ENCODE peak calls at places on chromosomes 6 and 20, in nine cellular contexts. G is ACHN; F is hepatic stellate cell; Q is activated CD8-positive, alpha-beta memory T cell treated with anti-CD3 and anti-CD28 coated beads for 1 hour; Y is right cardiac atrium; T is NCI-H1048; I is H9; O is NCI-H2171 treated with DMSO at 0.1 percent for 48 hours; V is ELR. J is an unnamed sample.
A peak's percentile ranks its signal among the peaks of the same experiment; 100 is the strongest.

GRCh38 chr20:10898555-10898954 is 224.8 kb upstream of the JAG1 start:
- DNase-seq in G (no peak), F (no peak), Q (no peak), Y (no peak), T (no peak), I (no peak), O (no peak), V (no peak), J (no peak)

GRCh38 chr20:38098952-38099351 is 65.4 kb downstream of the RPRD1B start:
- DNase-seq in G (no peak), F (no peak), Q (no peak), Y (no peak), T (no peak), I (no peak), O (no peak), V (peak; percentile 56), J (no peak)

GRCh38 chr6:71721642-71722041 is 164.7 kb upstream of the RIMS1 start:
- DNase-seq in G (no peak), F (no peak), Q (no peak), Y (no peak), T (no peak), I (no peak), O (no peak), V (peak; percentile 19), J (peak; percentile 53)

GRCh38 chr6:18883851-18884250 is 496.7 kb downstream of the RNF144B start:
- DNase-seq in G (no peak), F (no peak), Q (no peak), Y (no peak), T (no peak), I (no peak), O (no peak), V (no peak), J (no peak)

GRCh38 chr6:56378966-56379608 is 131.7 kb upstream of the COL21A1 start:
- DNase-seq in G (no peak), F (no peak), Q (no peak), Y (no peak), T (no peak), I (no peak), O (no peak), V (no peak), J (no peak)

GRCh38 chr20:41141153-41141815 is 3.9 kb downstream of the PLCG1 start:
- DNase-seq in G (no peak), F (peak; percentile 63), Q (no peak), Y (peak; percentile 86), T (no peak), I (no peak), O (no peak), V (peak; percentile 36), J (no peak)

GRCh38 chr6:6556738-6557503 is 31.6 kb upstream of the LY86 start:
- DNase-seq in G (peak; percentile 38), F (peak; percentile 12), Q (peak; percentile 16), Y (peak; percentile 72), T (peak; percentile 18), I (peak; percentile 79), O (peak; percentile 72), V (peak; percentile 35), J (peak; percentile 23)

GRCh38 chr6:32045811-32046449 is 7.7 kb downstream of the CYP21A2 start:
- DNase-seq in G (no peak), F (no peak), Q (no peak), Y (peak; percentile 82), T (no peak), I (no peak), O (no peak), V (no peak), J (no peak)

GRCh38 chr6:15881150-15881549 is 218.3 kb upstream of the DTNBP1 start:
- DNase-seq in G (no peak), F (no peak), Q (no peak), Y (peak; percentile 55), T (no peak), I (no peak), O (no peak), V (no peak), J (no peak)

GRCh38 chr6:35181933-35182612 is 31.7 kb upstream of the SCUBE3 start:
- DNase-seq in G (peak; percentile 55), F (peak; percentile 58), Q (no peak), Y (peak; percentile 90), T (no peak), I (peak; percentile 43), O (peak; percentile 34), V (peak; percentile 92), J (no peak)

GRCh38 chr20:63745424-63745805 is 5.8 kb downstream of the SLC2A4RG start:
- DNase-seq in G (no peak), F (no peak), Q (no peak), Y (peak; percentile 43), T (no peak), I (no peak), O (no peak), V (no peak), J (no peak)

GRCh38 chr6:157840776-157841175 is 17.7 kb downstream of the SNX9 start:
- DNase-seq in G (peak; percentile 68), F (no peak), Q (no peak), Y (no peak), T (no peak), I (no peak), O (no peak), V (peak; percentile 72), J (no peak)

GRCh38 chr6:152295346-152295745 is 341.8 kb downstream of the SYNE1 start:
- DNase-seq in G (no peak), F (peak; percentile 55), Q (no peak), Y (no peak), T (no peak), I (no peak), O (no peak), V (peak; percentile 75), J (peak; percentile 98)

GRCh38 chr6:113102761-113103160 is 754.4 kb upstream of the MARCKS start:
- DNase-seq in G (no peak), F (no peak), Q (no peak), Y (no peak), T (no peak), I (no peak), O (no peak), V (peak; percentile 76), J (no peak)

GRCh38 chr6:5514353-5514752 is 253.0 kb downstream of the FARS2 start:
- DNase-seq in G (no peak), F (no peak), Q (no peak), Y (no peak), T (no peak), I (no peak), O (no peak), V (no peak), J (no peak)

GRCh38 chr6:71913431-71913830 is 27.1 kb downstream of the RIMS1 start:
- DNase-seq in G (no peak), F (no peak), Q (no peak), Y (no peak), T (no peak), I (no peak), O (no peak), V (no peak), J (no peak)

GRCh38 chr6:116055513-116055912 is 5.2 kb downstream of the FRK start:
- DNase-seq in G (no peak), F (no peak), Q (no peak), Y (no peak), T (no peak), I (no peak), O (no peak), V (no peak), J (no peak)

GRCh38 chr6:33295621-33296369 is 2.9 kb downstream of the RGL2 start:
- DNase-seq in G (no peak), F (no peak), Q (no peak), Y (no peak), T (no peak), I (no peak), O (no peak), V (no peak), J (no peak)

GRCh38 chr6:152893187-152893586 is 89.7 kb downstream of the FBXO5 start:
- DNase-seq in G (no peak), F (no peak), Q (no peak), Y (no peak), T (no peak), I (no peak), O (peak; percentile 74), V (no peak), J (no peak)

GRCh38 chr6:168150551-168151444 is 71.8 kb upstream of the FRMD1 start:
- DNase-seq in G (peak; percentile 9), F (no peak), Q (no peak), Y (no peak), T (no peak), I (peak; percentile 41), O (no peak), V (no peak), J (no peak)

GRCh38 chr20:4875578-4876067 is 125.7 kb downstream of the SLC23A2 start:
- DNase-seq in G (no peak), F (no peak), Q (no peak), Y (peak; percentile 67), T (peak; percentile 74), I (no peak), O (peak; percentile 95), V (no peak), J (no peak)